ENCODE peak calls at places on chromosome 21, in seven cellular contexts. One of them, this sample, is unnamed.

GRCh38 chr21:44526096-44526997 is 13.6 kb downstream of the KRTAP10-1 start:
- DNase-seq in mammary epithelial cell: no peak
- DNase-seq in fibroblast of lung: no peak
- DNase-seq in aorta: no peak
- DNase-seq in GM12865: no peak
- DNase-seq in mesendoderm: no peak
- DNase-seq in mucosa of descending colon: no peak
- DNase-seq in this sample: no peak

GRCh38 chr21:16522512-16522911 is 792.7 kb downstream of the USP25 start:
- DNase-seq in mammary epithelial cell: no peak
- DNase-seq in fibroblast of lung: peak; percentile 77
- DNase-seq in aorta: no peak
- DNase-seq in GM12865: no peak
- DNase-seq in mesendoderm: no peak
- DNase-seq in mucosa of descending colon: no peak
- DNase-seq in this sample: no peak

GRCh38 chr21:45719177-45719802 is 75.8 kb downstream of the PCBP3 start:
- DNase-seq in mammary epithelial cell: no peak
- DNase-seq in fibroblast of lung: no peak
- DNase-seq in aorta: no peak
- DNase-seq in GM12865: peak; percentile 9
- DNase-seq in mesendoderm: no peak
- DNase-seq in mucosa of descending colon: no peak
- DNase-seq in this sample: no peak

GRCh38 chr21:40070871-40071270 is 203.6 kb downstream of the PCP4 start:
- DNase-seq in mammary epithelial cell: peak; percentile 1
- DNase-seq in fibroblast of lung: no peak
- DNase-seq in aorta: no peak
- DNase-seq in GM12865: no peak
- DNase-seq in mesendoderm: no peak
- DNase-seq in mucosa of descending colon: no peak
- DNase-seq in this sample: no peak

GRCh38 chr21:41653944-41654625 is 112.8 kb downstream of the RIPK4 start:
- DNase-seq in mammary epithelial cell: peak; percentile 60
- DNase-seq in fibroblast of lung: peak; percentile 42
- DNase-seq in aorta: no peak
- DNase-seq in GM12865: no peak
- DNase-seq in mesendoderm: no peak
- DNase-seq in mucosa of descending colon: no peak
- DNase-seq in this sample: no peak

GRCh38 chr21:25949701-25950100 is 214.9 kb downstream of the GABPA start:
- DNase-seq in mammary epithelial cell: no peak
- DNase-seq in fibroblast of lung: no peak
- DNase-seq in aorta: no peak
- DNase-seq in GM12865: no peak
- DNase-seq in mesendoderm: no peak
- DNase-seq in mucosa of descending colon: no peak
- DNase-seq in this sample: no peak

GRCh38 chr21:45293214-45293725 is 5.6 kb upstream of the POFUT2 start:
- DNase-seq in mammary epithelial cell: no peak
- DNase-seq in fibroblast of lung: peak; percentile 38
- DNase-seq in aorta: no peak
- DNase-seq in GM12865: no peak
- DNase-seq in mesendoderm: no peak
- DNase-seq in mucosa of descending colon: peak; percentile 31
- DNase-seq in this sample: no peak

GRCh38 chr21:27799861-27800260 is 833.0 kb upstream of the ADAMTS5 start:
- DNase-seq in mammary epithelial cell: no peak
- DNase-seq in fibroblast of lung: peak; percentile 43
- DNase-seq in aorta: no peak
- DNase-seq in GM12865: no peak
- DNase-seq in mesendoderm: no peak
- DNase-seq in mucosa of descending colon: no peak
- DNase-seq in this sample: no peak

GRCh38 chr21:17609681-17610080 is 3.0 kb downstream of the BTG3 start:
- DNase-seq in mammary epithelial cell: no peak
- DNase-seq in fibroblast of lung: no peak
- DNase-seq in aorta: no peak
- DNase-seq in GM12865: no peak
- DNase-seq in mesendoderm: no peak
- DNase-seq in mucosa of descending colon: no peak
- DNase-seq in this sample: no peak

GRCh38 chr21:29102791-29103257 is 27.6 kb upstream of the MAP3K7CL start:
- DNase-seq in mammary epithelial cell: no peak
- DNase-seq in fibroblast of lung: peak; percentile 67
- DNase-seq in aorta: no peak
- DNase-seq in GM12865: no peak
- DNase-seq in mesendoderm: no peak
- DNase-seq in mucosa of descending colon: no peak
- DNase-seq in this sample: no peak

GRCh38 chr21:29105218-29105617 is 25.2 kb upstream of the MAP3K7CL start:
- DNase-seq in mammary epithelial cell: peak; percentile 80
- DNase-seq in fibroblast of lung: no peak
- DNase-seq in aorta: no peak
- DNase-seq in GM12865: no peak
- DNase-seq in mesendoderm: peak; percentile 52
- DNase-seq in mucosa of descending colon: no peak
- DNase-seq in this sample: no peak

GRCh38 chr21:29104239-29104708 is 26.2 kb upstream of the MAP3K7CL start:
- DNase-seq in mammary epithelial cell: no peak
- DNase-seq in fibroblast of lung: no peak
- DNase-seq in aorta: no peak
- DNase-seq in GM12865: no peak
- DNase-seq in mesendoderm: no peak
- DNase-seq in mucosa of descending colon: no peak
- DNase-seq in this sample: no peak
- H3K4me3 ChIP-seq in mammary epithelial cell: no peak overlapping the region
- H3K4me3 ChIP-seq in fibroblast of lung: no peak overlapping the region
- H3K4me3 ChIP-seq in aorta: no peak overlapping the region
- H3K4me3 ChIP-seq in GM12865: no peak overlapping the region
- H3K4me3 ChIP-seq in mesendoderm: no peak overlapping the region
- H3K4me3 ChIP-seq in mucosa of descending colon: no peak overlapping the region
- H3K4me3 ChIP-seq in this sample: no peak overlapping the region

GRCh38 chr21:31873275-31873695 is 465 bp downstream of the HUNK start:
- DNase-seq in mammary epithelial cell: no peak
- DNase-seq in fibroblast of lung: no peak
- DNase-seq in aorta: no peak
- DNase-seq in GM12865: no peak
- DNase-seq in mesendoderm: peak; percentile 47
- DNase-seq in mucosa of descending colon: peak; percentile 73
- DNase-seq in this sample: no peak

GRCh38 chr21:31874817-31875216 is 2.0 kb downstream of the HUNK start:
- DNase-seq in mammary epithelial cell: no peak
- DNase-seq in fibroblast of lung: no peak
- DNase-seq in aorta: no peak
- DNase-seq in GM12865: no peak
- DNase-seq in mesendoderm: peak; percentile 70
- DNase-seq in mucosa of descending colon: peak; percentile 52
- DNase-seq in this sample: no peak

GRCh38 chr21:31875424-31876097 is 2.7 kb downstream of the HUNK start:
- DNase-seq in mammary epithelial cell: no peak
- DNase-seq in fibroblast of lung: no peak
- DNase-seq in aorta: no peak
- DNase-seq in GM12865: no peak
- DNase-seq in mesendoderm: no peak
- DNase-seq in mucosa of descending colon: no peak
- DNase-seq in this sample: no peak

GRCh38 chr21:31872452-31873274 is at the start of gene HUNK:
- DNase-seq in mammary epithelial cell: peak; percentile 34
- DNase-seq in fibroblast of lung: peak; percentile 39
- DNase-seq in aorta: no peak
- DNase-seq in GM12865: peak; percentile 3
- DNase-seq in mesendoderm: peak; percentile 81
- DNase-seq in mucosa of descending colon: peak; percentile 76
- DNase-seq in this sample: peak; percentile 59

DNA sequence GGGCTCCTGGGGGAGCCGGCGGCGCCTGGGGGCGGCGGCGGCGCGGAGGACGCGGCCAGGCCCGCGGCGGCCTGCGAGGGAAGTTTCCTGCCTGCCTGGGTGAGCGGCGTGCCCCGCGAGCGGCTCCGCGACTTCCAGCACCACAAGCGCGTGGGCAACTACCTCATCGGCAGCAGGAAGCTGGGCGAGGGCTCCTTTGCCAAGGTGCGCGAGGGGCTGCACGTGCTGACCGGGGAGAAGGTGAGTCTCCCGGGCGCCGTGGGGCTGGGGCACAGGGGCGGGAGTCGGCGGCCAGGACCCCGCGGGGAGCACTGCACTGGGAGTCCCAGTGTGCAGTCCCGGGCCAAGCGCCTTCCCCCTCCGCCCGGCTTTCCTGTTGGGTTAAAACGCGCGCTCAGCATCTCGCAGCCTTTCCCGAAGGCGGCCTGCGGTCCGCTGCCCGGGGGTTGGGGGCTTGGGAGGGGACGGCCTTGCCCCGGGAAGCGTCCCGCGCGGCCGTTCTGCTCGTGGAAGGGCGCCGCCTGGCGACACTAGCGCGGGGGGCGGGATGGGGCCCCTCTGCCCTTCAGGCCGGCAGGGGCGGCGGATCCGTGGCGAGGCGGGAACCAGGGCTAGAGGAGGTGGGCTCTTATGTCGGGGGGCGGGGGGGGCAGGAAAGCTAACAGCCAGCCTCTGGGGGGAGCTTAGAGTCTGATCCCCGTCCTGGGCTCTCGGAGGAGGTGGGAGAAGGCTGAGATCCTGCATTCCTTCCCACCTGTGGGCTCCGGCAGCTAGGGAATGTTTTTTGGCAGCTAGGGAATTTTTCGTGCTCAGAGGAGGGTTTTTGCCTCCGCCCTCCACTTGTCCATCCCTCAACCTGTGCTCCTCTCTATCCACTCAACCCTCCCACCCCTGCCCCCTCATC is 1.1 kb downstream of the HUNK start:
- DNase-seq in mammary epithelial cell: no peak
- DNase-seq in fibroblast of lung: no peak
- DNase-seq in aorta: peak; percentile 58
- DNase-seq in GM12865: peak; percentile 11
- DNase-seq in mesendoderm: peak; percentile 83
- DNase-seq in mucosa of descending colon: peak; percentile 85
- DNase-seq in this sample: peak; percentile 43
- H3K4me3 ChIP-seq in mammary epithelial cell: no peak overlapping the region
- H3K4me3 ChIP-seq in fibroblast of lung: no peak overlapping the region
- H3K4me3 ChIP-seq in aorta: peak overlapping the region; percentile 62
- H3K4me3 ChIP-seq in GM12865: no peak overlapping the region
- H3K4me3 ChIP-seq in mesendoderm: peak overlapping the region; percentile 70
- H3K4me3 ChIP-seq in mucosa of descending colon: peak overlapping the region; percentile 34
- H3K4me3 ChIP-seq in this sample: peak overlapping the region; percentile 57

GRCh38 chr21:33542640-33543504 is at the start of gene SON:
- DNase-seq in mammary epithelial cell: peak; percentile 99
- DNase-seq in fibroblast of lung: peak; percentile 99
- DNase-seq in aorta: peak; percentile 100
- DNase-seq in GM12865: peak; percentile 99
- DNase-seq in mesendoderm: peak; percentile 99
- DNase-seq in mucosa of descending colon: peak; percentile 98
- DNase-seq in this sample: peak; percentile 100

GRCh38 chr21:33539612-33540011 is 2.3 kb downstream of the GART start:
- DNase-seq in mammary epithelial cell: no peak
- DNase-seq in fibroblast of lung: peak; percentile 51
- DNase-seq in aorta: no peak
- DNase-seq in GM12865: no peak
- DNase-seq in mesendoderm: no peak
- DNase-seq in mucosa of descending colon: no peak
- DNase-seq in this sample: no peak

GRCh38 chr21:33541105-33541711 is 709 bp downstream of the GART start:
- DNase-seq in mammary epithelial cell: no peak
- DNase-seq in fibroblast of lung: peak; percentile 51
- DNase-seq in aorta: no peak
- DNase-seq in GM12865: peak; percentile 59
- DNase-seq in mesendoderm: peak; percentile 52
- DNase-seq in mucosa of descending colon: peak; percentile 49
- DNase-seq in this sample: peak; percentile 43

GRCh38 chr21:33543505-33544129 is 779 bp downstream of the SON start:
- DNase-seq in mammary epithelial cell: no peak
- DNase-seq in fibroblast of lung: no peak
- DNase-seq in aorta: no peak
- DNase-seq in GM12865: peak; percentile 79
- DNase-seq in mesendoderm: no peak
- DNase-seq in mucosa of descending colon: peak; percentile 85
- DNase-seq in this sample: no peak

GRCh38 chr21:33541756-33542639 is at the start of gene GART:
- DNase-seq in mammary epithelial cell: peak; percentile 82
- DNase-seq in fibroblast of lung: peak; percentile 68
- DNase-seq in aorta: peak; percentile 89
- DNase-seq in GM12865: peak; percentile 92
- DNase-seq in mesendoderm: peak; percentile 89
- DNase-seq in mucosa of descending colon: peak; percentile 90
- DNase-seq in this sample: peak; percentile 90
- H3K4me3 ChIP-seq in mammary epithelial cell: peak within 1 kb of the TSS; percentile 87
- H3K4me3 ChIP-seq in fibroblast of lung: peak within 1 kb of the TSS; percentile 65
- H3K4me3 ChIP-seq in aorta: peak within 1 kb of the TSS; percentile 97
- H3K4me3 ChIP-seq in GM12865: peak within 1 kb of the TSS; percentile 86
- H3K4me3 ChIP-seq in mesendoderm: peak within 1 kb of the TSS; percentile 97
- H3K4me3 ChIP-seq in mucosa of descending colon: peak within 1 kb of the TSS; percentile 60
- H3K4me3 ChIP-seq in this sample: peak within 1 kb of the TSS; percentile 59

GRCh38 chr21:15001773-15002647 is 62.8 kb downstream of the NRIP1 start:
- DNase-seq in mammary epithelial cell: no peak
- DNase-seq in fibroblast of lung: no peak
- DNase-seq in aorta: no peak
- DNase-seq in GM12865: peak; percentile 24
- DNase-seq in mesendoderm: no peak
- DNase-seq in mucosa of descending colon: no peak
- DNase-seq in this sample: no peak

GRCh38 chr21:15005391-15005790 is 59.4 kb downstream of the NRIP1 start:
- DNase-seq in mammary epithelial cell: no peak
- DNase-seq in fibroblast of lung: peak; percentile 22
- DNase-seq in aorta: no peak
- DNase-seq in GM12865: no peak
- DNase-seq in mesendoderm: peak; percentile 88
- DNase-seq in mucosa of descending colon: no peak
- DNase-seq in this sample: no peak

GRCh38 chr21:15004721-15005370 is 60.0 kb downstream of the NRIP1 start:
- DNase-seq in mammary epithelial cell: no peak
- DNase-seq in fibroblast of lung: no peak
- DNase-seq in aorta: no peak
- DNase-seq in GM12865: no peak
- DNase-seq in mesendoderm: no peak
- DNase-seq in mucosa of descending colon: no peak
- DNase-seq in this sample: no peak

GRCh38 chr21:15001113-15001512 is 63.7 kb downstream of the NRIP1 start:
- DNase-seq in mammary epithelial cell: no peak
- DNase-seq in fibroblast of lung: no peak
- DNase-seq in aorta: no peak
- DNase-seq in GM12865: no peak
- DNase-seq in mesendoderm: no peak
- DNase-seq in mucosa of descending colon: no peak
- DNase-seq in this sample: no peak

DNA sequence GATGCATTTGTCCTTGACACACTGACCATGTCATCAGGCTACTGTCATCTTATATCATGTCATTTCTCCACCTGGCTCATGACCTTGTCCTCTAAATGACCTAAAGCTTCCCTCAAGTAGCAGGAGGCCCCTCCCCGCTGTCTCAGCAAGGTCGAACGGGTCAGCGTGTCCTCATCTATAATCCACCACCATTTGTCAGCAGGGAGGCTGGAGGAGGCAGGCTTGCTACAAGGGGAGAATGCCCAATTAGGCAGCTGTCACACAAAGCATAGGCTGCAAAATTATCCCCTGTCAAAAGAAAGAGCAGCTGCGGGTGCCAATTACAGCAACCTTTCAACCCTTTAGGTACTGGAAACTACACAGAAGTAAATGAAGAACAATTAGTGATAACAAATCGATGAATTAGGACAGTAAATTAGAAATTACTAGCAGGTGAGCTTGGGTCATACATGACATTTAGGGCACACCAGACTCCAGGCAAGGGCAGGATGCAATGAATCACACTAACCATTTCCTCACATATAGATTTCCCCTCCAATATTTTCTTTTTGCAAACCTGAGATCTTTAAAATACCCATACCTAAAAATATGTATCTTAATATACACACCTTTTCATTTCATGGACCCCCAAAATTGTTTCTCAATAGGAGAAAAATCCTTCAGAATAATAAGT is 61.2 kb downstream of the NRIP1 start:
- DNase-seq in mammary epithelial cell: no peak
- DNase-seq in fibroblast of lung: no peak
- DNase-seq in aorta: no peak
- DNase-seq in GM12865: no peak
- DNase-seq in mesendoderm: peak; percentile 52
- DNase-seq in mucosa of descending colon: no peak
- DNase-seq in this sample: no peak
- H3K4me3 ChIP-seq in mammary epithelial cell: no peak overlapping the region
- H3K4me3 ChIP-seq in fibroblast of lung: no peak overlapping the region
- H3K4me3 ChIP-seq in aorta: no peak overlapping the region
- H3K4me3 ChIP-seq in GM12865: no peak overlapping the region
- H3K4me3 ChIP-seq in mesendoderm: no peak overlapping the region
- H3K4me3 ChIP-seq in mucosa of descending colon: no peak overlapping the region
- H3K4me3 ChIP-seq in this sample: no peak overlapping the region